ENCODE peak calls at places on chromosome 11, in seven cellular contexts. Q is right lobe of liver, E is heart left ventricle, K is HepG2, F is breast epithelium, O is endothelial cell of umbilical vein, R is sigmoid colon. I is an unnamed sample.

GRCh38 chr11:1890856-1891830 is 552 bp downstream of the PRR33 start:
- DNase-seq in E (peak; percentile 28), F (no peak), O (no peak), Q (no peak), R (peak; percentile 66), K (no peak), I (peak; percentile 85)

GRCh38 chr11:47431356-47432083 is 5.3 kb upstream of the PSMC3 start:
- DNase-seq in Q (peak; percentile 75), R (no peak), K (peak; percentile 52), O (no peak), F (no peak), E (no peak), I (no peak)

GRCh38 chr11:96331556-96332168 is 11.3 kb downstream of the MAML2 start:
- DNase-seq in O (no peak), F (no peak), Q (peak; percentile 29), K (no peak), E (no peak), R (no peak), I (no peak)

GRCh38 chr11:16613401-16614381 is 124.8 kb upstream of the C11orf58 start:
- DNase-seq in K (peak; percentile 73), E (peak; percentile 88), O (peak; percentile 71), R (peak; percentile 89), Q (peak; percentile 87), F (peak; percentile 71), I (peak; percentile 96)

GRCh38 chr11:40129276-40129675 is 1330.2 kb downstream of the LRRC4C start:
- DNase-seq in R (no peak), Q (no peak), E (no peak), K (no peak), O (no peak), F (no peak), I (no peak)

GRCh38 chr11:4480577-4481539 is 1.6 kb upstream of the OR52K1 start:
- DNase-seq in Q (no peak), F (no peak), R (no peak), O (peak; percentile 66), E (no peak), K (no peak), I (no peak)

GRCh38 chr11:36292311-36292722 is 3.1 kb upstream of the COMMD9 start:
- DNase-seq in E (no peak), Q (no peak), K (no peak), F (no peak), R (no peak), O (peak; percentile 46), I (no peak)

GRCh38 chr11:133343951-133344350 is 188.3 kb downstream of the OPCML start:
- DNase-seq in R (no peak), E (no peak), O (no peak), K (no peak), Q (no peak), F (no peak), I (no peak)

GRCh38 chr11:86314636-86315035 is 12.6 kb downstream of the HIKESHI start:
- DNase-seq in F (no peak), K (no peak), Q (no peak), E (no peak), O (no peak), R (no peak), I (no peak)

GRCh38 chr11:64639885-64640284 is 48.9 kb downstream of the SLC22A12 start:
- DNase-seq in K (no peak), R (no peak), F (no peak), E (no peak), Q (no peak), O (no peak), I (no peak)

GRCh38 chr11:36265793-36266628 is 23.2 kb downstream of the COMMD9 start:
- DNase-seq in R (peak; percentile 68), Q (peak; percentile 58), O (peak; percentile 40), E (peak; percentile 44), K (peak; percentile 16), F (peak; percentile 22), I (peak; percentile 31)

GRCh38 chr11:11620251-11620965 is 1.4 kb downstream of the GALNT18 start:
- DNase-seq in E (peak; percentile 51), O (no peak), Q (peak; percentile 69), K (no peak), R (peak; percentile 78), F (peak; percentile 32), I (no peak)

GRCh38 chr11:58629857-58630256 is 7.4 kb downstream of the CNTF start:
- DNase-seq in F (no peak), E (no peak), O (peak; percentile 46), K (peak; percentile 60), R (no peak), Q (no peak), I (no peak)

GRCh38 chr11:45045692-45046471 is 95.2 kb upstream of the TP53I11 start:
- DNase-seq in R (peak; percentile 84), E (peak; percentile 56), O (peak; percentile 34), K (no peak), F (peak; percentile 80), Q (peak; percentile 68), I (peak; percentile 82)

GRCh38 chr11:130022799-130023198 is 20.2 kb upstream of the PRDM10 start:
- DNase-seq in R (no peak), F (no peak), Q (no peak), E (no peak), O (no peak), K (no peak), I (no peak)

GRCh38 chr11:45852712-45853101 is 5.4 kb downstream of the CRY2 start:
- DNase-seq in R (no peak), F (no peak), K (no peak), Q (no peak), E (peak; percentile 52), O (no peak), I (no peak)

GRCh38 chr11:66429983-66430602 is 8.6 kb downstream of the MRPL11 start:
- DNase-seq in R (peak; percentile 90), E (peak; percentile 60), O (peak; percentile 45), K (peak; percentile 46), F (no peak), Q (peak; percentile 65), I (peak; percentile 46)

GRCh38 chr11:83554896-83555295 is 268.7 kb upstream of the CCDC90B start:
- DNase-seq in Q (no peak), O (no peak), F (no peak), K (no peak), E (no peak), R (no peak), I (no peak)

GRCh38 chr11:118306556-118306955 is 2.0 kb downstream of the CD3E start:
- DNase-seq in O (no peak), Q (no peak), K (no peak), E (no peak), F (no peak), R (no peak), I (no peak)

GRCh38 chr11:118304227-118304808 is at the start of gene CD3E:
- DNase-seq in K (no peak), E (no peak), F (no peak), R (no peak), O (no peak), Q (no peak), I (no peak)

GRCh38 chr11:118304809-118305248 is 299 bp downstream of the CD3E start:
- DNase-seq in Q (no peak), F (no peak), O (no peak), R (no peak), K (no peak), E (no peak), I (no peak)

GRCh38 chr11:118301600-118302195 is 2.8 kb upstream of the CD3E start:
- DNase-seq in K (no peak), R (no peak), F (no peak), O (no peak), Q (no peak), E (no peak), I (no peak)

DNA sequence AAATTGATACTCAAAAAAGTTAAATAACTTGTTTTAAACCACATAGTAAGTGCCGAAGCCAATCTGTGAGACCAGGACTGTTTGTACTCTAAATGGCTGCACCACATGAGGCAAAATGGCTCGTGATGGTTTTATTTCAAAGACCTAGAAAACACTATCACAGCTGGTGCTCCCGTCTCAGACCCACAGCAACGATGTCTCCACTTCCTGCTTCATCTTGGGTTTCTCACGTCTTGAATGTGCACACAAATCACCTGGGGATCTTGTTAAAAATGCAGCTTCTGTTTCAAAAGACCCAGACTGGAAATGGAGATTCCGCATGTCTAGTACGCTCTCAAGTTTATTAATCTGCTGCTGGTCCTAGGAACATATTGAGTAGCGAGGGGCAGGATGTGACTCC is 1.2 kb downstream of the CD3E start:
- DNase-seq in F (no peak), R (no peak), Q (no peak), K (no peak), O (no peak), E (no peak), I (no peak)
- TF ChIP-seq CTCF in F (no peak), R (no peak), Q (no peak), K (no peak), O (no peak), E (no peak), I (no peak)

GRCh38 chr11:111980062-111980461 is 42.9 kb downstream of the DIXDC1 start:
- DNase-seq in R (no peak), F (no peak), K (no peak), E (no peak), O (no peak), Q (no peak), I (no peak)
- H3K4me3 ChIP-seq in R (no peak overlapping the region), F (no peak overlapping the region), K (no peak overlapping the region), E (no peak overlapping the region), O (no peak overlapping the region), Q (no peak overlapping the region), I (no peak overlapping the region)

DNA sequence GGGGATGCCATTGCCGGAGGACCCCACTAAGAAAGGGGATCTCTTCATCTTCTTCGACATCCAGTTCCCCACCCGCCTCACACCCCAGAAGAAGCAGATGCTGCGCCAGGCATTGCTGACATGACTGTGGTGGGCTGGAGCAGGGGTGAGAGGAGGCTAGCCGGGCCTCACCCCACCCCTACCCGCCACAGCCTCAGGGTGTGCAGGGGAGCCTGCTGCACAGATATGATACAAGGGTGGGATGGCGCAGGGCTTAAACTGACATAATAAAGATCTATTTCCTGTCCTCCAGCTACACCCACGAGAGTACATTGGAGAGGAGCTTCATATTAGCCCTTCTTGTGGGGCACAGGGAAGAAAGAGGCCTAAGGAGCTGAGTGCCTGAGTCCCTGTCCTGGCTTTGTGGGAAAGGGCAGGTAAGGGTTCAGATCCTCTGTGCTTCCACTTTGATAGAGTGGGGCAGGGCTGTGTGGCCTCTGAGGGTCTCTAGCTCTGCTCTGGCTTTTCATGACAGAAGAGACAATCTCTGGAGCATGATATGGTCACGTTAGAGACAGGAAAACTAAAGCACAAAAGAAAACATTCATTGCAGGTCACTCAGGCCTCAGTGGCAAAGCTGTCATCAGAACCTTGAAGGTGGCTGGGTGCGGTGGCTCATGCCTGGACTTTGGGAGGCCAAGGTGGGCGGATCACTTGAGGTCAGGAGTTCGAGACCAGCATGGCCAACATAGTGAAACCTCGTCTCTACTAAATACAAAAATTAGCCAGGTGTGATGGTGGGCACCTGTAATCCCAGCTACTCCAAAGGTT is 12.4 kb downstream of the UCP2 start:
- DNase-seq in K (no peak), O (no peak), R (no peak), Q (no peak), F (no peak), E (no peak), I (no peak)
- TF ChIP-seq POLR2A in K (no peak), O (no peak), R (no peak), Q (no peak), F (no peak), E (no peak), I (no peak)

DNA sequence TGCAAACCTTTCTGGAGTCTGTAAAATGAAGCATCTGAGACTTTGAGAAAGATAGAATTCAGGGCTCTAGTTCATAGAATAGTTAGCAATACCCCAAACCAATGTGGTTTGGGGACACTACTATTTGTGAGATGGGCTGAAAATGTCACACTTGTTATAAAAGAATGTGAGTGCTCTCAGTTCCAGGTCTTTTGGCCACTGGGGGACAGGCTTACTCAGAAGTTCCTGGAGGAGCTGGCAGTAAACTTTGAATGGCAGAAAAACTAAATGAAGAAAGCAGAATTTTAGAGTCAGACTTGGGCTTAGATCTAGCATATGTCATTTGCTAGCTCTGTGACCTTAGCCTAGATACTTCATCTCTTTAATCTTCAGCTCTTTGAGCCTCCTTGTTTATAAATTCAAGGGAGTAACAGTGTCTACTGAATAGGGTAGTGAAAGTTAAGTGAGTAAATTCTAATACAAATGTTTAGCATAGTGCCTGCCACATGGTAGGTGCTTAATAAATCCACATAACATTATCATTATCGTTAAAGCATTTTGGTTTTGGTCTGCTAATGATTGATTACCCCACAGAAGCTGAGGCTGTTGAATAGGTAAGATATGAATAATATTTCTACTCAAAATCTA is 3.7 kb downstream of the LYVE1 start:
- DNase-seq in K (no peak), R (no peak), F (no peak), Q (no peak), E (no peak), O (peak; percentile 49), I (no peak)
- TF ChIP-seq CTCF in K (peak; percentile 6), R (no peak), F (no peak), Q (no peak), E (peak; percentile 40), O (peak; percentile 51), I (no peak)

I was measured in lower leg skin.